ENCODE peak calls at places on chromosomes 3 and 15, in eight cellular contexts. M is body of pancreas; T is foreskin keratinocyte; K is pancreas; B is Peyer's patch; A is IMR-90; J is CD8-positive, alpha-beta T cell; F is ovary. X is an unnamed sample.

GRCh38 chr15:28026764-28027713 is 72.1 kb downstream of the OCA2 start:
- DNase-seq in T (no peak), B (no peak), K (no peak), A (no peak), M (no peak), J (no peak), F (no peak), X (no peak)

GRCh38 chr3:107208100-107208499 is 169.1 kb upstream of the CCDC54 start:
- DNase-seq in F (peak), J (no peak), K (peak), B (no peak), T (peak), M (peak), A (peak), X (peak)

GRCh38 chr15:57637836-57638235 is 46.1 kb downstream of the MYZAP start:
- DNase-seq in T (no peak), A (no peak), F (no peak), K (no peak), M (no peak), B (no peak), J (no peak), X (no peak)

GRCh38 chr15:40468850-40469249 is 1.9 kb upstream of the CHST14 start:
- DNase-seq in A (no peak), B (no peak), J (no peak), T (no peak), F (no peak), M (no peak), K (no peak), X (no peak)

GRCh38 chr15:49625460-49626036 is 4.7 kb downstream of the DTWD1 start:
- DNase-seq in M (no peak), K (no peak), F (no peak), T (no peak), J (no peak), A (no peak), B (no peak), X (no peak)

GRCh38 chr3:21894459-21895083 is 143.6 kb upstream of the ZNF385D start:
- DNase-seq in A (peak), B (no peak), M (no peak), T (peak), F (no peak), J (no peak), K (no peak), X (no peak)

GRCh38 chr3:11514191-11514770 is 129.4 kb downstream of the VGLL4 start:
- DNase-seq in K (no peak), B (no peak), J (no peak), M (peak), F (no peak), T (peak), A (peak), X (peak)

GRCh38 chr3:178350763-178351162 is 185.5 kb upstream of the KCNMB2 start:
- DNase-seq in J (no peak), B (no peak), F (no peak), T (no peak), M (no peak), K (no peak), A (peak), X (no peak)

GRCh38 chr15:49560045-49560444 is 60.6 kb downstream of the FAM227B start:
- DNase-seq in F (no peak), K (no peak), A (no peak), B (no peak), M (no peak), T (no peak), J (no peak), X (no peak)

GRCh38 chr3:42032693-42033349 is 58.3 kb upstream of the TRAK1 start:
- DNase-seq in T (no peak), K (no peak), B (no peak), M (peak), J (no peak), A (peak), F (peak), X (peak)

GRCh38 chr15:83692820-83693581 is 39.1 kb downstream of the ADAMTSL3 start:
- DNase-seq in A (no peak), K (no peak), T (no peak), F (no peak), J (no peak), B (no peak), M (no peak), X (no peak)

GRCh38 chr3:37694236-37694635 is 167.4 kb upstream of the CTDSPL start:
- DNase-seq in A (no peak), M (no peak), F (no peak), T (no peak), K (no peak), B (no peak), J (no peak), X (no peak)

GRCh38 chr3:4322635-4323034 is 19.5 kb downstream of the SETMAR start:
- DNase-seq in K (no peak), J (no peak), A (peak), M (peak), B (no peak), T (peak), F (no peak), X (peak)

GRCh38 chr3:159458010-159458409 is 530.6 kb upstream of the IL12A start:
- DNase-seq in F (no peak), K (no peak), M (peak), B (no peak), A (peak), T (peak), J (no peak), X (no peak)

GRCh38 chr15:68830141-68830540 is 9.4 kb upstream of the ANP32A start:
- DNase-seq in B (no peak), F (no peak), K (no peak), T (no peak), M (no peak), J (no peak), A (no peak), X (no peak)

GRCh38 chr15:25683415-25683814 is 179.7 kb downstream of the ATP10A start:
- DNase-seq in A (no peak), M (no peak), T (no peak), B (no peak), K (no peak), J (peak), F (no peak), X (no peak)

GRCh38 chr15:76342046-76342381 is 5.4 kb downstream of the ISL2 start:
- DNase-seq in B (no peak), J (no peak), M (no peak), F (no peak), K (no peak), T (no peak), A (no peak), X (no peak)
- TF ChIP-seq CTCF in B (no peak), J (no peak), M (no peak), F (no peak), K (no peak), T (no peak), A (no peak), X (no peak)

GRCh38 chr15:48337626-48338025 is 6.4 kb downstream of the DUT start:
- DNase-seq in T (no peak), M (no peak), F (no peak), A (no peak), B (no peak), K (no peak), J (no peak), X (no peak)

GRCh38 chr15:48334260-48334659 is 3.0 kb downstream of the DUT start:
- DNase-seq in B (no peak), M (no peak), K (no peak), F (no peak), T (no peak), J (no peak), A (no peak), X (peak)

GRCh38 chr15:48333553-48333952 is 2.3 kb downstream of the DUT start:
- DNase-seq in T (no peak), M (no peak), B (no peak), J (no peak), K (no peak), A (no peak), F (no peak), X (peak)

GRCh38 chr15:48340111-48340510 is 8.9 kb downstream of the DUT start:
- DNase-seq in B (no peak), M (no peak), F (no peak), A (no peak), J (no peak), K (no peak), T (no peak), X (peak)

GRCh38 chr15:48336940-48337339 is 5.7 kb downstream of the DUT start:
- DNase-seq in A (peak), K (no peak), T (no peak), M (no peak), B (no peak), F (no peak), J (no peak), X (peak)
- TF ChIP-seq CTCF in A (peak), K (no peak), T (peak), M (no peak), B (peak), F (no peak), J (no peak), X (peak)

GRCh38 chr3:76756578-76756977 is 283.3 kb upstream of the ROBO2 start:
- DNase-seq in K (no peak), F (no peak), B (no peak), T (no peak), A (no peak), M (no peak), J (no peak), X (no peak)

DNA sequence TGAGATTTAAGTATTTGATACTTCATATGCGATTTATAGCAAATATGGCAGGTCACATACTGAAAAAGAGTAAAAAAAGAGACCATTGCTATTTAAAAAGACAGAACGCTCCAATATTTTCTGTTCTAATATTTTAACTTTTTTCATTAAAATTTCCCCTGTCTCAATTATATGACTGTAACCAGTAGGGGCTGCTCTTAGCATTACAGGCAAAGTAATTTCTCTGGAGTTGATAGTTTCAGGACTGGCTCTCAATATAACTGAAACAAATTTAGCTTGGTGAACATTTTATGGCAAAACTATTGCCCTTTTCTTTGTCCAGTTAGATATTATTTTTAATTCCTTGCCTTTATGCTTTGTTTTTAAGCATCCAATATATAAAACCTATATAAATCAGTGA is 286.3 kb upstream of the ROBO2 start:
- DNase-seq in M (no peak), B (no peak), J (no peak), T (no peak), F (no peak), K (no peak), A (peak), X (peak)
- TF ChIP-seq CTCF in M (no peak), B (peak), J (no peak), T (peak), F (no peak), K (no peak), A (peak), X (peak)

GRCh38 chr3:186425788-186426730 is 64.0 kb upstream of the DGKG start:
- DNase-seq in F (no peak), T (peak), J (no peak), M (no peak), A (peak), B (no peak), K (no peak), X (peak)
- TF ChIP-seq CTCF in F (no peak), T (peak), J (no peak), M (no peak), A (peak), B (peak), K (no peak), X (peak)

X was measured in A673.